ENCODE peak calls at places on chromosomes 11 and 22, in eight cellular contexts. D, Q, N, P, E, T, Z and X are unnamed samples.

GRCh38 chr22:43883012-43883661 is 8.7 kb downstream of the PNPLA5 start:
- DNase-seq in D (peak; percentile 79), Q (no peak), N (peak; percentile 45), P (peak; percentile 63), E (peak; percentile 74), T (no peak), Z (peak; percentile 28), X (peak; percentile 86)

GRCh38 chr11:83072689-83073242 is 1.1 kb upstream of the RAB30 start:
- DNase-seq in D (no peak), Q (no peak), N (no peak), P (no peak), E (no peak), T (no peak), Z (no peak), X (no peak)

GRCh38 chr22:42257386-42257785 is 13.1 kb downstream of the TCF20 start:
- DNase-seq in D (no peak), Q (no peak), N (no peak), P (no peak), E (no peak), T (no peak), Z (no peak), X (no peak)

GRCh38 chr11:107857550-107858216 is 904 bp downstream of the SLC35F2 start:
- DNase-seq in D (no peak), Q (no peak), N (no peak), P (no peak), E (no peak), T (no peak), Z (no peak), X (no peak)

GRCh38 chr11:120964857-120965256 is 59.0 kb upstream of the TBCEL start:
- DNase-seq in D (no peak), Q (no peak), N (no peak), P (no peak), E (no peak), T (no peak), Z (no peak), X (no peak)

GRCh38 chr11:40166892-40167291 is 1292.6 kb downstream of the LRRC4C start:
- DNase-seq in D (no peak), Q (no peak), N (no peak), P (no peak), E (no peak), T (no peak), Z (no peak), X (no peak)

GRCh38 chr11:95255523-95256165 is 24.6 kb upstream of the SESN3 start:
- DNase-seq in D (no peak), Q (no peak), N (no peak), P (peak; percentile 77), E (no peak), T (no peak), Z (no peak), X (no peak)

GRCh38 chr11:128926000-128926399 is 16.7 kb downstream of the TP53AIP1 start:
- DNase-seq in D (no peak), Q (no peak), N (no peak), P (no peak), E (no peak), T (no peak), Z (no peak), X (no peak)

GRCh38 chr11:61293869-61294716 is 1.0 kb downstream of the VWCE start:
- DNase-seq in D (peak; percentile 21), Q (no peak), N (peak; percentile 42), P (peak; percentile 59), E (peak; percentile 55), T (no peak), Z (no peak), X (peak; percentile 72)

GRCh38 chr22:32623943-32624342 is 149.3 kb downstream of the FBXO7 start:
- DNase-seq in D (no peak), Q (no peak), N (no peak), P (no peak), E (no peak), T (no peak), Z (no peak), X (no peak)

GRCh38 chr11:1078191-1078601 is 3.5 kb downstream of the MUC2 start:
- DNase-seq in D (no peak), Q (no peak), N (peak; percentile 27), P (no peak), E (no peak), T (no peak), Z (no peak), X (no peak)